ENCODE peak calls at places on chromosomes 7 and 10, in eight cellular contexts. One of them, this sample, is unnamed.
A peak's percentile ranks its signal among the peaks of the same experiment; 100 is the strongest.

GRCh38 chr10:38103754-38104153 is 9.6 kb downstream of the ZNF37A start:
- DNase-seq in psoas muscle: no peak
- DNase-seq in CD8-positive, alpha-beta T cell: no peak
- DNase-seq in pancreas: no peak
- DNase-seq in cardiac muscle cell: no peak
- DNase-seq in coronary artery: no peak
- DNase-seq in neural progenitor cell: no peak
- DNase-seq in IMR-90: no peak
- DNase-seq in this sample: no peak

GRCh38 chr10:47023237-47024045 is 112.2 kb downstream of the PTPN20 start:
- DNase-seq in psoas muscle: peak; percentile 40
- DNase-seq in CD8-positive, alpha-beta T cell: peak; percentile 8
- DNase-seq in pancreas: no peak
- DNase-seq in cardiac muscle cell: no peak
- DNase-seq in coronary artery: peak; percentile 71
- DNase-seq in neural progenitor cell: no peak
- DNase-seq in IMR-90: no peak
- DNase-seq in this sample: no peak

GRCh38 chr10:114967071-114967470 is 29.1 kb downstream of the TRUB1 start:
- DNase-seq in psoas muscle: no peak
- DNase-seq in CD8-positive, alpha-beta T cell: no peak
- DNase-seq in pancreas: no peak
- DNase-seq in cardiac muscle cell: no peak
- DNase-seq in coronary artery: no peak
- DNase-seq in neural progenitor cell: no peak
- DNase-seq in IMR-90: peak; percentile 72
- DNase-seq in this sample: no peak

GRCh38 chr7:99210265-99210970 is 2.5 kb upstream of the KPNA7 start:
- DNase-seq in psoas muscle: no peak
- DNase-seq in CD8-positive, alpha-beta T cell: no peak
- DNase-seq in pancreas: peak; percentile 41
- DNase-seq in cardiac muscle cell: no peak
- DNase-seq in coronary artery: no peak
- DNase-seq in neural progenitor cell: no peak
- DNase-seq in IMR-90: no peak
- DNase-seq in this sample: no peak

GRCh38 chr10:59894114-59894513 is 12.2 kb downstream of the CCDC6 start:
- DNase-seq in psoas muscle: peak; percentile 24
- DNase-seq in CD8-positive, alpha-beta T cell: no peak
- DNase-seq in pancreas: peak; percentile 70
- DNase-seq in cardiac muscle cell: no peak
- DNase-seq in coronary artery: no peak
- DNase-seq in neural progenitor cell: no peak
- DNase-seq in IMR-90: peak; percentile 93
- DNase-seq in this sample: peak; percentile 78

GRCh38 chr7:50332241-50333176 is 28.0 kb downstream of the IKZF1 start:
- DNase-seq in psoas muscle: no peak
- DNase-seq in CD8-positive, alpha-beta T cell: no peak
- DNase-seq in pancreas: no peak
- DNase-seq in cardiac muscle cell: peak; percentile 45
- DNase-seq in coronary artery: no peak
- DNase-seq in neural progenitor cell: no peak
- DNase-seq in IMR-90: no peak
- DNase-seq in this sample: no peak

GRCh38 chr7:137946015-137946414 is 55.9 kb downstream of the CREB3L2 start:
- DNase-seq in psoas muscle: no peak
- DNase-seq in CD8-positive, alpha-beta T cell: no peak
- DNase-seq in pancreas: no peak
- DNase-seq in cardiac muscle cell: no peak
- DNase-seq in coronary artery: no peak
- DNase-seq in neural progenitor cell: no peak
- DNase-seq in IMR-90: no peak
- DNase-seq in this sample: no peak

GRCh38 chr7:27143950-27144798 is 693 bp upstream of the HOXA5 start:
- DNase-seq in psoas muscle: no peak
- DNase-seq in CD8-positive, alpha-beta T cell: no peak
- DNase-seq in pancreas: no peak
- DNase-seq in cardiac muscle cell: no peak
- DNase-seq in coronary artery: peak; percentile 55
- DNase-seq in neural progenitor cell: no peak
- DNase-seq in IMR-90: peak; percentile 72
- DNase-seq in this sample: no peak

GRCh38 chr10:122374859-122375721 is 582 bp downstream of the PLEKHA1 start:
- DNase-seq in psoas muscle: peak; percentile 59
- DNase-seq in CD8-positive, alpha-beta T cell: peak; percentile 72
- DNase-seq in pancreas: peak; percentile 68
- DNase-seq in cardiac muscle cell: peak; percentile 55
- DNase-seq in coronary artery: peak; percentile 83
- DNase-seq in neural progenitor cell: peak; percentile 77
- DNase-seq in IMR-90: peak; percentile 47
- DNase-seq in this sample: peak; percentile 51

GRCh38 chr7:8197994-8198698 is 63.8 kb downstream of the ICA1 start:
- DNase-seq in psoas muscle: no peak
- DNase-seq in CD8-positive, alpha-beta T cell: peak; percentile 32
- DNase-seq in pancreas: no peak
- DNase-seq in cardiac muscle cell: no peak
- DNase-seq in coronary artery: no peak
- DNase-seq in neural progenitor cell: no peak
- DNase-seq in IMR-90: no peak
- DNase-seq in this sample: no peak

GRCh38 chr7:55369427-55369826 is 4.3 kb downstream of the LANCL2 start:
- DNase-seq in psoas muscle: no peak
- DNase-seq in CD8-positive, alpha-beta T cell: no peak
- DNase-seq in pancreas: no peak
- DNase-seq in cardiac muscle cell: no peak
- DNase-seq in coronary artery: no peak
- DNase-seq in neural progenitor cell: no peak
- DNase-seq in IMR-90: peak; percentile 95
- DNase-seq in this sample: no peak

GRCh38 chr10:133536198-133536597 is 9.0 kb downstream of the CYP2E1 start:
- DNase-seq in psoas muscle: no peak
- DNase-seq in CD8-positive, alpha-beta T cell: no peak
- DNase-seq in pancreas: no peak
- DNase-seq in cardiac muscle cell: no peak
- DNase-seq in coronary artery: no peak
- DNase-seq in neural progenitor cell: no peak
- DNase-seq in IMR-90: no peak
- DNase-seq in this sample: no peak

GRCh38 chr7:17486835-17487234 is 188.4 kb downstream of the AHR start:
- DNase-seq in psoas muscle: no peak
- DNase-seq in CD8-positive, alpha-beta T cell: no peak
- DNase-seq in pancreas: no peak
- DNase-seq in cardiac muscle cell: no peak
- DNase-seq in coronary artery: no peak
- DNase-seq in neural progenitor cell: no peak
- DNase-seq in IMR-90: no peak
- DNase-seq in this sample: no peak

GRCh38 chr7:137874390-137874789 is 27.6 kb upstream of the DGKI start:
- DNase-seq in psoas muscle: no peak
- DNase-seq in CD8-positive, alpha-beta T cell: no peak
- DNase-seq in pancreas: no peak
- DNase-seq in cardiac muscle cell: no peak
- DNase-seq in coronary artery: no peak
- DNase-seq in neural progenitor cell: no peak
- DNase-seq in IMR-90: peak; percentile 91
- DNase-seq in this sample: no peak

GRCh38 chr10:119454990-119455389 is 87.5 kb downstream of the RGS10 start:
- DNase-seq in psoas muscle: no peak
- DNase-seq in CD8-positive, alpha-beta T cell: no peak
- DNase-seq in pancreas: no peak
- DNase-seq in cardiac muscle cell: no peak
- DNase-seq in coronary artery: no peak
- DNase-seq in neural progenitor cell: no peak
- DNase-seq in IMR-90: no peak
- DNase-seq in this sample: no peak

GRCh38 chr7:139043823-139044812 is 8.3 kb upstream of the ZC3HAV1L start:
- DNase-seq in psoas muscle: no peak
- DNase-seq in CD8-positive, alpha-beta T cell: peak; percentile 80
- DNase-seq in pancreas: no peak
- DNase-seq in cardiac muscle cell: no peak
- DNase-seq in coronary artery: no peak
- DNase-seq in neural progenitor cell: no peak
- DNase-seq in IMR-90: peak; percentile 44
- DNase-seq in this sample: no peak

GRCh38 chr7:139047970-139048369 is 12.1 kb upstream of the ZC3HAV1L start:
- DNase-seq in psoas muscle: no peak
- DNase-seq in CD8-positive, alpha-beta T cell: no peak
- DNase-seq in pancreas: no peak
- DNase-seq in cardiac muscle cell: no peak
- DNase-seq in coronary artery: no peak
- DNase-seq in neural progenitor cell: no peak
- DNase-seq in IMR-90: no peak
- DNase-seq in this sample: no peak

GRCh38 chr7:139044813-139045794 is 9.3 kb upstream of the ZC3HAV1L start:
- DNase-seq in psoas muscle: no peak
- DNase-seq in CD8-positive, alpha-beta T cell: no peak
- DNase-seq in pancreas: no peak
- DNase-seq in cardiac muscle cell: no peak
- DNase-seq in coronary artery: no peak
- DNase-seq in neural progenitor cell: no peak
- DNase-seq in IMR-90: no peak
- DNase-seq in this sample: no peak

GRCh38 chr7:139041378-139042053 is 5.7 kb upstream of the ZC3HAV1L start:
- DNase-seq in psoas muscle: no peak
- DNase-seq in CD8-positive, alpha-beta T cell: no peak
- DNase-seq in pancreas: no peak
- DNase-seq in cardiac muscle cell: no peak
- DNase-seq in coronary artery: no peak
- DNase-seq in neural progenitor cell: no peak
- DNase-seq in IMR-90: no peak
- DNase-seq in this sample: no peak

GRCh38 chr7:139046143-139046542 is 10.3 kb upstream of the ZC3HAV1L start:
- DNase-seq in psoas muscle: no peak
- DNase-seq in CD8-positive, alpha-beta T cell: no peak
- DNase-seq in pancreas: no peak
- DNase-seq in cardiac muscle cell: no peak
- DNase-seq in coronary artery: no peak
- DNase-seq in neural progenitor cell: no peak
- DNase-seq in IMR-90: no peak
- DNase-seq in this sample: no peak
- H3K27ac ChIP-seq in psoas muscle: no peak overlapping the region
- H3K27ac ChIP-seq in CD8-positive, alpha-beta T cell: no peak overlapping the region
- H3K27ac ChIP-seq in pancreas: no peak overlapping the region
- H3K27ac ChIP-seq in cardiac muscle cell: no peak overlapping the region
- H3K27ac ChIP-seq in coronary artery: no peak overlapping the region
- H3K27ac ChIP-seq in neural progenitor cell: no peak overlapping the region
- H3K27ac ChIP-seq in IMR-90: no peak overlapping the region
- H3K27ac ChIP-seq in this sample: no peak overlapping the region

DNA sequence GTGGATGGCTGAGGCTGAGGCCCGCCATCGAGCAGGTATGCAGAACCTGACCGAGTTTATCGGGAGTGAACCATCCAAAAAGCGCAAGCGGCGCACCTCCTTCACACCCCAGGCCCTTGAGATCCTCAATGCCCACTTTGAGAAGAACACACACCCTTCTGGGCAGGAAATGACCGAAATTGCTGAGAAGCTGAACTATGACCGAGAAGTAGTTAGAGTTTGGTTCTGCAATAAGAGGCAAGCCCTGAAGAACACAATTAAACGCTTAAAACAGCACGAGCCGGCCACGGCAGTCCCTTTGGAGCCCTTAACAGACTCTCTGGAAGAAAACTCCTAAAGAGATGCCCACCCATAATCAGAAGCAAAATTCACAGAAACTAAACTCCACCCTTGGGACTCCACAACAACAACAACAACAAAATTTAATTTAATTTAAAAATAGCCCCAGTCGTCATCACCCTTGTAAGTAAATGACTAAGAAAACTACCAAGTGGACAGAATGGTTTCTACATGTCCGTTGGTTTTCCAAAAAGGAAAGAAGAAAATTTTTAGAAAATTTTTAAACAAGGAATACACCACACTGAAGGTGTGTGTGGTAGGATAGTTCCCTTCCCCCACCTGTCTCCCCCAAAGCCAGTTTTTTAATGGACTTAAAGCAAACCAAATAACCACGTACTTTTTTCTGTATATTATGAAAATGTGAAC is 101.7 kb upstream of the YAE1 start:
- DNase-seq in psoas muscle: no peak
- DNase-seq in CD8-positive, alpha-beta T cell: no peak
- DNase-seq in pancreas: no peak
- DNase-seq in cardiac muscle cell: no peak
- DNase-seq in coronary artery: no peak
- DNase-seq in neural progenitor cell: no peak
- DNase-seq in IMR-90: no peak
- DNase-seq in this sample: no peak
- H3K4me3 ChIP-seq in psoas muscle: peak overlapping the region; percentile 35
- H3K4me3 ChIP-seq in CD8-positive, alpha-beta T cell: no peak overlapping the region
- H3K4me3 ChIP-seq in pancreas: no peak overlapping the region
- H3K4me3 ChIP-seq in cardiac muscle cell: no peak overlapping the region
- H3K4me3 ChIP-seq in coronary artery: peak overlapping the region; percentile 29
- H3K4me3 ChIP-seq in neural progenitor cell: no peak overlapping the region
- H3K4me3 ChIP-seq in IMR-90: no peak overlapping the region
- H3K4me3 ChIP-seq in this sample: no peak overlapping the region

DNA sequence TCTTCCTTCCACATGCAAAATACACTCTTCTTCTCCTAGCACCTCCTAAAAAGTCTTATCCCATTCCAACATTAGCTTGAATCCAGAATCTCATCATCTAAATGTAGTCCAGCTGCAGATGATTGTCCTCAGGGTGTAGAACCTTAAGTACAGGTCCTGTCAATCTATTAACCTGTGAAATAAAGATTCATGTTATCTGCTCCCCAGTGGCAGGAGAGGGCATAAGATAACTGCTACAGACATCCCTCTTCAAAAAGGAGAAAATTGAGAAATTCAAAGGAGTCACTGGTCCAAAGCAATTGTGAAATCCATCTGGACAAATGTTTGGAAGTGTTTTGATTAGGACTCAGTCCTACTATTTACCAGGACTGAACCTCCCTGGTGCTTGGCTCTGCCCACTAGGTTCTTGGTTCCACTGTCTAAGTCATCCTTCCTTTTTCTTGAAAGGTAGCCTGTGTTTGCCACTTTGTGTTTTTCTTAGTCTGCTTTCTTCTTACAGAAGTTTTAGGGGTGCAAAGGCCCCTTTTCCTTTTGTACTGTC is 96.2 kb downstream of the ADD3 start:
- DNase-seq in psoas muscle: no peak
- DNase-seq in CD8-positive, alpha-beta T cell: no peak
- DNase-seq in pancreas: no peak
- DNase-seq in cardiac muscle cell: no peak
- DNase-seq in coronary artery: no peak
- DNase-seq in neural progenitor cell: no peak
- DNase-seq in IMR-90: no peak
- DNase-seq in this sample: no peak
- TF ChIP-seq CTCF in psoas muscle: no peak
- TF ChIP-seq CTCF in CD8-positive, alpha-beta T cell: no peak
- TF ChIP-seq CTCF in pancreas: no peak
- TF ChIP-seq CTCF in cardiac muscle cell: no peak
- TF ChIP-seq CTCF in coronary artery: no peak
- TF ChIP-seq CTCF in neural progenitor cell: no peak
- TF ChIP-seq CTCF in IMR-90: no peak
- TF ChIP-seq CTCF in this sample: no peak

DNA sequence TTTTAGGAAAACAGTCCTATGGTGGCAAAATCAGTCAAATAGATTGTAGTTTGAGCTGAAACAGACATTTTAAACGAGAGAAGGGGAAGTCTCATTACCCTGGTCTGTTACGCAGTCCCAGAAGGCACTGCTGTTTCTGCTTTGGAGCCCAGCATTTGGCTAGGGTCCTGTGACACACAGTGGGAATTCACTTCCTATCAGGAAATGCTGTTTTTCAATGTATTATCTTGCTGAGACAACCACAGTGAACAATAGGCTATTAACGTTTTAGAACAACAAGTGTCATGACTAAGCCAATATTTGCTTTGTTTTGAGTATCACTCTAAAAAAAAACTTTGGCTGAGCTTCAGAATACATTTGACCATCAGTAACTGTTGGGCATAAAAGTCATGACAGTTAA is 74.1 kb downstream of the ADD3 start:
- DNase-seq in psoas muscle: no peak
- DNase-seq in CD8-positive, alpha-beta T cell: no peak
- DNase-seq in pancreas: no peak
- DNase-seq in cardiac muscle cell: no peak
- DNase-seq in coronary artery: no peak
- DNase-seq in neural progenitor cell: no peak
- DNase-seq in IMR-90: no peak
- DNase-seq in this sample: no peak
- H3K27ac ChIP-seq in psoas muscle: peak overlapping the region; percentile 56
- H3K27ac ChIP-seq in CD8-positive, alpha-beta T cell: no peak overlapping the region
- H3K27ac ChIP-seq in pancreas: peak overlapping the region; percentile 53
- H3K27ac ChIP-seq in cardiac muscle cell: no peak overlapping the region
- H3K27ac ChIP-seq in coronary artery: no peak overlapping the region
- H3K27ac ChIP-seq in neural progenitor cell: no peak overlapping the region
- H3K27ac ChIP-seq in IMR-90: no peak overlapping the region
- H3K27ac ChIP-seq in this sample: peak overlapping the region; percentile 23